ENCODE peak calls at places on chromosome 7, in five cellular contexts. One of them, this sample, is unnamed.

GRCh38 chr7:135994466-135995205 is 17.5 kb upstream of the MTPN start:
- DNase-seq in NCI-H1092: no peak
- DNase-seq in GM13977: no peak
- DNase-seq in NCI-H446 treated with DMSO at 0.1 percent for 48 hours: no peak
- DNase-seq in GM12891: no peak
- DNase-seq in this sample: no peak

GRCh38 chr7:44294325-44295069 is 30.9 kb downstream of the CAMK2B start:
- DNase-seq in GM12891: no peak
- DNase-seq in NCI-H446 treated with DMSO at 0.1 percent for 48 hours: no peak
- DNase-seq in GM13977: no peak
- DNase-seq in NCI-H1092: no peak
- DNase-seq in this sample: no peak

GRCh38 chr7:15723840-15724239 is 37.4 kb upstream of the MEOX2 start:
- DNase-seq in NCI-H1092: no peak
- DNase-seq in GM13977: no peak
- DNase-seq in GM12891: no peak
- DNase-seq in NCI-H446 treated with DMSO at 0.1 percent for 48 hours: no peak
- DNase-seq in this sample: no peak

GRCh38 chr7:126843883-126844282 is 408.9 kb downstream of the GRM8 start:
- DNase-seq in NCI-H446 treated with DMSO at 0.1 percent for 48 hours: no peak
- DNase-seq in GM12891: no peak
- DNase-seq in GM13977: no peak
- DNase-seq in NCI-H1092: no peak
- DNase-seq in this sample: no peak

GRCh38 chr7:112238852-112239610 is 32.5 kb downstream of the ZNF277 start:
- DNase-seq in NCI-H446 treated with DMSO at 0.1 percent for 48 hours: no peak
- DNase-seq in GM13977: no peak
- DNase-seq in NCI-H1092: no peak
- DNase-seq in GM12891: no peak
- DNase-seq in this sample: no peak

GRCh38 chr7:20561908-20562307 is 53.6 kb upstream of the ABCB5 start:
- DNase-seq in NCI-H446 treated with DMSO at 0.1 percent for 48 hours: no peak
- DNase-seq in GM12891: no peak
- DNase-seq in GM13977: no peak
- DNase-seq in NCI-H1092: no peak
- DNase-seq in this sample: no peak

GRCh38 chr7:55121249-55121648 is 102.4 kb downstream of the EGFR start:
- DNase-seq in GM13977: no peak
- DNase-seq in NCI-H1092: no peak
- DNase-seq in NCI-H446 treated with DMSO at 0.1 percent for 48 hours: no peak
- DNase-seq in GM12891: no peak
- DNase-seq in this sample: no peak

GRCh38 chr7:4145576-4145975 is 536.5 kb upstream of the FOXK1 start:
- DNase-seq in GM13977: no peak
- DNase-seq in GM12891: no peak
- DNase-seq in NCI-H446 treated with DMSO at 0.1 percent for 48 hours: no peak
- DNase-seq in NCI-H1092: no peak
- DNase-seq in this sample: no peak

GRCh38 chr7:129615018-129615417 is 3.5 kb downstream of the NRF1 start:
- DNase-seq in GM13977: peak
- DNase-seq in GM12891: peak
- DNase-seq in NCI-H1092: no peak
- DNase-seq in NCI-H446 treated with DMSO at 0.1 percent for 48 hours: no peak
- DNase-seq in this sample: no peak

GRCh38 chr7:106563466-106564150 is 97.3 kb downstream of the CCDC71L start:
- DNase-seq in NCI-H446 treated with DMSO at 0.1 percent for 48 hours: no peak
- DNase-seq in GM13977: no peak
- DNase-seq in NCI-H1092: no peak
- DNase-seq in GM12891: no peak
- DNase-seq in this sample: no peak

GRCh38 chr7:105224884-105225651 is 163.7 kb downstream of the SRPK2 start:
- DNase-seq in GM13977: peak
- DNase-seq in GM12891: no peak
- DNase-seq in NCI-H446 treated with DMSO at 0.1 percent for 48 hours: peak
- DNase-seq in NCI-H1092: no peak
- DNase-seq in this sample: peak

GRCh38 chr7:130951303-130951975 is 217.4 kb upstream of the KLF14 start:
- DNase-seq in GM13977: no peak
- DNase-seq in GM12891: no peak
- DNase-seq in NCI-H1092: no peak
- DNase-seq in NCI-H446 treated with DMSO at 0.1 percent for 48 hours: no peak
- DNase-seq in this sample: no peak

GRCh38 chr7:130856866-130857265 is 122.9 kb upstream of the KLF14 start:
- DNase-seq in GM12891: no peak
- DNase-seq in NCI-H446 treated with DMSO at 0.1 percent for 48 hours: no peak
- DNase-seq in GM13977: no peak
- DNase-seq in NCI-H1092: no peak
- DNase-seq in this sample: no peak

GRCh38 chr7:214410-215212 is 22.2 kb downstream of the FAM20C start:
- DNase-seq in NCI-H446 treated with DMSO at 0.1 percent for 48 hours: no peak
- DNase-seq in GM12891: no peak
- DNase-seq in GM13977: no peak
- DNase-seq in NCI-H1092: no peak
- DNase-seq in this sample: no peak

GRCh38 chr7:1096156-1097119 is 8.5 kb downstream of the GPER1 start:
- DNase-seq in NCI-H1092: peak
- DNase-seq in GM12891: no peak
- DNase-seq in GM13977: no peak
- DNase-seq in NCI-H446 treated with DMSO at 0.1 percent for 48 hours: no peak
- DNase-seq in this sample: no peak

GRCh38 chr7:129958643-129959479 is 6.1 kb upstream of the UBE2H start:
- DNase-seq in GM13977: no peak
- DNase-seq in NCI-H446 treated with DMSO at 0.1 percent for 48 hours: no peak
- DNase-seq in NCI-H1092: no peak
- DNase-seq in GM12891: no peak
- DNase-seq in this sample: no peak

GRCh38 chr7:40455485-40455884 is 320.7 kb downstream of the SUGCT start:
- DNase-seq in NCI-H1092: no peak
- DNase-seq in GM13977: no peak
- DNase-seq in NCI-H446 treated with DMSO at 0.1 percent for 48 hours: no peak
- DNase-seq in GM12891: no peak
- DNase-seq in this sample: no peak

GRCh38 chr7:30795161-30795943 is 24.1 kb downstream of the MINDY4 start:
- DNase-seq in NCI-H446 treated with DMSO at 0.1 percent for 48 hours: no peak
- DNase-seq in GM13977: no peak
- DNase-seq in GM12891: no peak
- DNase-seq in NCI-H1092: no peak
- DNase-seq in this sample: no peak

GRCh38 chr7:7795736-7796135 is 77.3 kb upstream of the RPA3 start:
- DNase-seq in GM13977: no peak
- DNase-seq in NCI-H1092: no peak
- DNase-seq in NCI-H446 treated with DMSO at 0.1 percent for 48 hours: no peak
- DNase-seq in GM12891: no peak
- DNase-seq in this sample: no peak

GRCh38 chr7:41733063-41733398 is 30.1 kb upstream of the INHBA start:
- DNase-seq in NCI-H446 treated with DMSO at 0.1 percent for 48 hours: no peak
- DNase-seq in NCI-H1092: no peak
- DNase-seq in GM13977: no peak
- DNase-seq in GM12891: no peak
- DNase-seq in this sample: no peak

GRCh38 chr7:148697256-148697841 is 1.4 kb upstream of the CUL1 start:
- DNase-seq in GM13977: no peak
- DNase-seq in NCI-H446 treated with DMSO at 0.1 percent for 48 hours: no peak
- DNase-seq in NCI-H1092: no peak
- DNase-seq in GM12891: no peak
- DNase-seq in this sample: no peak

GRCh38 chr7:92590711-92591310 is 621 bp upstream of the FAM133B start:
- DNase-seq in GM13977: no peak
- DNase-seq in NCI-H1092: no peak
- DNase-seq in GM12891: no peak
- DNase-seq in NCI-H446 treated with DMSO at 0.1 percent for 48 hours: no peak
- DNase-seq in this sample: no peak

This sample was measured in GM18507.